ENCODE peak calls at places on chromosomes 13 and 19, in four cellular contexts. R is H1, P is GM12878, V is HepG2. D is an unnamed sample.

GRCh38 chr19:32233885-32234284 is 111.5 kb upstream of the ZNF507 start:
- DNase-seq in R (no peak), P (no peak), V (no peak), D (no peak)

GRCh38 chr19:46350029-46350757 is 3.3 kb downstream of the PPP5C start:
- DNase-seq in R (no peak), P (no peak), V (no peak), D (no peak)

GRCh38 chr19:43372462-43372861 is 19.0 kb downstream of the CD177 start:
- DNase-seq in R (no peak), P (no peak), V (no peak), D (no peak)

GRCh38 chr13:59747529-59747928 is 416.2 kb downstream of the DIAPH3 start:
- DNase-seq in R (no peak), P (no peak), V (peak; percentile 15), D (no peak)

GRCh38 chr13:101455863-101456262 is 3.4 kb downstream of the ITGBL1 start:
- DNase-seq in R (no peak), P (no peak), V (no peak), D (no peak)

GRCh38 chr19:54462713-54463530 is 656 bp downstream of the LENG9 start:
- DNase-seq in R (no peak), P (no peak), V (peak; percentile 54), D (peak; percentile 57)

GRCh38 chr13:39016087-39016486 is 21.8 kb downstream of the PROSER1 start:
- DNase-seq in R (no peak), P (no peak), V (no peak), D (no peak)

GRCh38 chr13:110001622-110002275 is 215.4 kb upstream of the IRS2 start:
- DNase-seq in R (no peak), P (no peak), V (no peak), D (no peak)

GRCh38 chr19:57830071-57830602 is at the start of gene ZNF587B:
- DNase-seq in R (peak; percentile 77), P (no peak), V (peak; percentile 47), D (peak; percentile 50)

GRCh38 chr13:73261739-73262216 is 203.0 kb downstream of the KLF5 start:
- DNase-seq in R (no peak), P (no peak), V (no peak), D (no peak)

GRCh38 chr13:93767917-93768422 is 541.4 kb downstream of the GPC6 start:
- DNase-seq in R (no peak), P (no peak), V (peak; percentile 74), D (no peak)

GRCh38 chr13:85316501-85316900 is 482.7 kb downstream of the SLITRK6 start:
- DNase-seq in R (no peak), P (no peak), V (no peak), D (no peak)

GRCh38 chr19:47152205-47152604 is 21.6 kb downstream of the SAE1 start:
- DNase-seq in R (no peak), P (no peak), V (no peak), D (no peak)

DNA sequence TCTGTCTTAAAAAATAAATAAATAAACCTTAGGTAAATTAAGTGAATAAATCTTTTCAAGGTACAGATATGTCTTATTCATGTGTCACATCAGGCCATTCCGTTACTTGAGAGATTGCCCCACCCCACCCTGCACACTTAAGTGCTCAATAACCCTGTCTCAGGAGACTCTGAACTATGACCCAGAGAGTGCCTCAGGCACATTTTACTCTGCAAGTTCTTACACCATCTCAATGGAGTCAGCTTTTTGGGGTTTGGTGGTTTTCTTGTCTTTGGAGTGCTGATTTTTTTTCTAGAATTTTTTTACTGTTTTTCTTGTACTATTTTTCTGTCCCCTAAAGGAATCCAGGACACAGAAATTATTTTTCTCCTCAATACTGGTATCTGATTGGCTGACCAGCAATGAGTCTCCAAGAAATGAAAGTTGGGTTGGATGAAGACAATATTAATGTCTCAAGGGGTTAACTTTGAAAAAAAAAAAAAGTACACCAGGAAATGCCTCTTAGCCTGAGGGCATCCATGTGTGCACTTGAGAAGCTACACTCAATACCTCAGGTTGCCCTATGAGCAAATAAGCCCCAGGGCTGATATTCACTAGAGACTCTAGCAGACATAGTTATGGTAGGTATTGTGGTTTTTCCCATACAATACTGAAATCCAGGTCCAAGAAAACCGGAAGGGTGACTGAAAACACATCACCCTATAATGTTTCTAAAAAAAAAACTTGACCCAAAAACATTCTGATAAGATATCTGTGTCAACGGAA is 114.6 kb upstream of the ZNF91 start:
- DNase-seq in R (no peak), P (no peak), V (no peak), D (no peak)
- TF ChIP-seq TCF12 in R (no peak), P (no peak), V (no peak), D (no peak)

DNA sequence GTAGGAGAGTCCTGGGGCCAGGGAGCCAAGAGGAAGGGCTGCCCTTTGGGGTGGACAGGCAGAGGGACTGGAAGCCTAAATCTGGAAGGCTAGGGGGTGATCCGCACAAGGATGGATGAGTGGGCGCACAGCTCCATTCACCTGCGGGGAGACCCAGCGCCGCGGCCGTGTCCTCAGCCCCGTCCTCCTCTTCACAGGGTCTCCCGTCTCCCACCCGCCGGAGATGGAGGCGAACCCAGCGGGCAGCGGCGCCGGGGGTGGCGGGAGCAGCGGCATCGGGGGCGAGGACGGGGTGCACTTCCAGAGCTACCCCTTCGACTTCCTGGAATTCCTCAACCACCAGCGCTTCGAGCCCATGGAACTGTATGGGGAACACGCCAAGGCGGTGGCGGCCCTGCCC is 7.9 kb downstream of the ZNF865 start:
- DNase-seq in R (no peak), P (no peak), V (no peak), D (peak; percentile 23)
- H3K79me2 ChIP-seq in R (no peaks in the 10 kb centered on the region), P (peaks cover 11% of the 10 kb centered on the region), V (no peaks in the 10 kb centered on the region), D (peaks cover 47% of the 10 kb centered on the region)

GRCh38 chr19:45156231-45156630 is 4.6 kb downstream of the NKPD1 start:
- DNase-seq in R (no peak), P (no peak), V (no peak), D (no peak)

GRCh38 chr19:45153339-45154063 is 7.3 kb downstream of the NKPD1 start:
- DNase-seq in R (no peak), P (no peak), V (no peak), D (peak; percentile 91)

GRCh38 chr19:45152504-45153338 is 8.1 kb downstream of the NKPD1 start:
- DNase-seq in R (no peak), P (no peak), V (no peak), D (peak; percentile 80)

GRCh38 chr19:45151821-45152503 is 8.8 kb downstream of the NKPD1 start:
- DNase-seq in R (no peak), P (no peak), V (no peak), D (no peak)

GRCh38 chr19:45154064-45154827 is 6.5 kb downstream of the NKPD1 start:
- DNase-seq in R (no peak), P (no peak), V (peak; percentile 97), D (no peak)
- TF ChIP-seq POLR2AphosphoS5 in R (no peak), P (no peak), V (peak; percentile 27), D (no peak)

GRCh38 chr19:8311461-8312260 is 3.5 kb upstream of the CD320 start:
- DNase-seq in R (no peak), P (no peak), V (no peak), D (no peak)
- TF ChIP-seq TCF12 in R (no peak), P (no peak), V (no peak), D (no peak)